ENCODE peak calls at places on chromosome 7, in eight cellular contexts. B is left lung; L is heart right ventricle; A is CD4-positive, alpha-beta T cell; Y is foreskin keratinocyte; J is left lobe of liver; F is natural killer cell; Z is Right ventricle myocardium superior. N is an unnamed sample.

GRCh38 chr7:106644999-106645398 is 16.0 kb downstream of the CCDC71L start:
- ATAC-seq in B (peak; percentile 44), L (no peak), A (no peak), Y (no peak), J (no peak), F (no peak), Z (no peak), N (no peak)

GRCh38 chr7:50331564-50332208 is 27.2 kb downstream of the IKZF1 start:
- ATAC-seq in B (peak; percentile 82), L (no peak), A (peak; percentile 56), Y (no peak), J (no peak), F (peak; percentile 43), Z (no peak), N (no peak)

GRCh38 chr7:27187158-27187701 is 2.2 kb upstream of the HOXA11 start:
- ATAC-seq in B (no peak), L (no peak), A (no peak), Y (no peak), J (no peak), F (no peak), Z (no peak), N (no peak)

GRCh38 chr7:4200546-4201094 is 481.5 kb upstream of the FOXK1 start:
- ATAC-seq in B (no peak), L (no peak), A (no peak), Y (peak; percentile 36), J (no peak), F (no peak), Z (no peak), N (no peak)

GRCh38 chr7:39621784-39622411 is 1.5 kb upstream of the RALA start:
- ATAC-seq in B (no peak), L (no peak), A (no peak), Y (no peak), J (no peak), F (no peak), Z (no peak), N (no peak)

GRCh38 chr7:83701744-83702143 is 52.8 kb upstream of the SEMA3E start:
- ATAC-seq in B (no peak), L (peak; percentile 57), A (no peak), Y (no peak), J (no peak), F (no peak), Z (no peak), N (no peak)

GRCh38 chr7:143394777-143395176 is 13.6 kb downstream of the ZYX start:
- ATAC-seq in B (no peak), L (no peak), A (no peak), Y (no peak), J (no peak), F (no peak), Z (no peak), N (no peak)

GRCh38 chr7:37248396-37248836 is 200.2 kb downstream of the ELMO1 start:
- ATAC-seq in B (peak; percentile 55), L (peak; percentile 62), A (no peak), Y (no peak), J (no peak), F (no peak), Z (peak; percentile 81), N (peak; percentile 59)

GRCh38 chr7:132568962-132569361 is 7.3 kb downstream of the PLXNA4 start:
- ATAC-seq in B (no peak), L (no peak), A (no peak), Y (no peak), J (no peak), F (no peak), Z (no peak), N (no peak)

GRCh38 chr7:739455-739963 is 12.4 kb upstream of the PRKAR1B start:
- ATAC-seq in B (no peak), L (peak; percentile 11), A (no peak), Y (no peak), J (no peak), F (no peak), Z (peak; percentile 8), N (no peak)

GRCh38 chr7:139702313-139702731 is 75.5 kb downstream of the HIPK2 start:
- ATAC-seq in B (no peak), L (peak; percentile 6), A (no peak), Y (peak; percentile 11), J (peak; percentile 25), F (no peak), Z (peak; percentile 32), N (no peak)

GRCh38 chr7:5549096-5549896 is 125.7 kb upstream of the TNRC18 start:
- ATAC-seq in B (peak; percentile 90), L (peak; percentile 88), A (peak; percentile 37), Y (peak; percentile 98), J (no peak), F (peak; percentile 83), Z (peak; percentile 14), N (peak; percentile 71)

GRCh38 chr7:151277631-151278030 is 29.1 kb upstream of the SMARCD3 start:
- ATAC-seq in B (no peak), L (no peak), A (no peak), Y (no peak), J (no peak), F (no peak), Z (no peak), N (no peak)

GRCh38 chr7:155192961-155193640 is 104.6 kb upstream of the INSIG1 start:
- ATAC-seq in B (no peak), L (no peak), A (no peak), Y (no peak), J (no peak), F (no peak), Z (no peak), N (no peak)

GRCh38 chr7:45574521-45575500 is 643 bp downstream of the ADCY1 start:
- ATAC-seq in B (peak; percentile 69), L (peak; percentile 68), A (no peak), Y (peak; percentile 63), J (peak; percentile 90), F (no peak), Z (peak; percentile 78), N (peak; percentile 44)

GRCh38 chr7:151795168-151795754 is 81.7 kb downstream of the PRKAG2 start:
- ATAC-seq in B (no peak), L (no peak), A (peak; percentile 74), Y (no peak), J (no peak), F (no peak), Z (no peak), N (no peak)

GRCh38 chr7:133601607-133602006 is 348.7 kb downstream of the EXOC4 start:
- ATAC-seq in B (no peak), L (no peak), A (no peak), Y (no peak), J (no peak), F (no peak), Z (no peak), N (no peak)

GRCh38 chr7:122337011-122337410 is 32.5 kb upstream of the FEZF1 start:
- ATAC-seq in B (no peak), L (no peak), A (no peak), Y (no peak), J (no peak), F (no peak), Z (no peak), N (no peak)

GRCh38 chr7:1359681-1360485 is 99.4 kb downstream of the MICALL2 start:
- ATAC-seq in B (no peak), L (peak; percentile 11), A (no peak), Y (no peak), J (no peak), F (no peak), Z (no peak), N (no peak)

GRCh38 chr7:88758355-88759215 is 915 bp upstream of the ZNF804B start:
- ATAC-seq in B (peak; percentile 75), L (peak; percentile 81), A (no peak), Y (peak; percentile 54), J (peak; percentile 35), F (no peak), Z (peak; percentile 53), N (no peak)

GRCh38 chr7:130266258-130266960 is at the start of gene CPA2:
- ATAC-seq in B (no peak), L (no peak), A (no peak), Y (no peak), J (no peak), F (no peak), Z (no peak), N (no peak)

GRCh38 chr7:24898691-24899090 is 81.3 kb downstream of the OSBPL3 start:
- ATAC-seq in B (no peak), L (no peak), A (peak; percentile 44), Y (peak; percentile 70), J (no peak), F (peak; percentile 85), Z (no peak), N (no peak)

GRCh38 chr7:30027065-30027456 is 559 bp upstream of the FKBP14 start:
- ATAC-seq in B (peak; percentile 25), L (no peak), A (peak; percentile 42), Y (peak; percentile 62), J (peak; percentile 1), F (peak; percentile 29), Z (peak; percentile 16), N (peak; percentile 3)

GRCh38 chr7:47991270-47991669 is 11.9 kb upstream of the HUS1 start:
- ATAC-seq in B (no peak), L (no peak), A (no peak), Y (no peak), J (no peak), F (no peak), Z (no peak), N (no peak)

GRCh38 chr7:80018941-80019808 is 115.5 kb upstream of the GNAI1 start:
- ATAC-seq in B (peak; percentile 96), L (peak; percentile 60), A (peak; percentile 46), Y (peak; percentile 85), J (peak; percentile 93), F (no peak), Z (peak; percentile 75), N (no peak)

GRCh38 chr7:141941075-141941474 is 5.7 kb downstream of the CLEC5A start:
- ATAC-seq in B (no peak), L (no peak), A (no peak), Y (no peak), J (no peak), F (no peak), Z (no peak), N (no peak)

GRCh38 chr7:90225181-90225580 is 13.6 kb downstream of the STEAP2 start:
- ATAC-seq in B (no peak), L (no peak), A (no peak), Y (no peak), J (no peak), F (no peak), Z (no peak), N (no peak)

GRCh38 chr7:136016649-136017395 is 39.7 kb upstream of the MTPN start:
- ATAC-seq in B (no peak), L (no peak), A (no peak), Y (peak; percentile 32), J (no peak), F (no peak), Z (no peak), N (no peak)

GRCh38 chr7:587769-588168 is 68.1 kb upstream of the PDGFA start:
- ATAC-seq in B (no peak), L (peak; percentile 46), A (no peak), Y (no peak), J (peak; percentile 30), F (no peak), Z (peak; percentile 32), N (peak; percentile 36)